ENCODE peak calls at places on chromosomes 7 and 10, in seven cellular contexts. C is CD8-positive, alpha-beta T cell; W is GM03348; P is CD4-positive, alpha-beta T cell; L is HS-5; N is GM23248; I is NCI-H345. S is an unnamed sample.

GRCh38 chr10:14748471-14748870 is 26.2 kb downstream of the FAM107B start:
- DNase-seq in C (no peak), W (no peak), P (no peak), L (no peak), N (no peak), I (no peak), S (no peak)

GRCh38 chr10:131177431-131178327 is 133.8 kb downstream of the TCERG1L start:
- DNase-seq in C (no peak), W (no peak), P (no peak), L (no peak), N (no peak), I (peak), S (no peak)

GRCh38 chr10:110168601-110169481 is 38.6 kb upstream of the MXI1 start:
- DNase-seq in C (no peak), W (peak), P (no peak), L (no peak), N (no peak), I (no peak), S (no peak)

GRCh38 chr10:95909591-95909990 is 1.8 kb downstream of the CC2D2B start:
- DNase-seq in C (no peak), W (no peak), P (no peak), L (no peak), N (no peak), I (no peak), S (no peak)

GRCh38 chr10:43605850-43606322 is 352 bp upstream of the ZNF485 start:
- DNase-seq in C (no peak), W (no peak), P (no peak), L (no peak), N (no peak), I (no peak), S (no peak)

GRCh38 chr7:78576196-78576595 is 777.6 kb downstream of the PHTF2 start:
- DNase-seq in C (no peak), W (peak), P (no peak), L (no peak), N (peak), I (no peak), S (no peak)

GRCh38 chr7:2196381-2197378 is 36.1 kb downstream of the MAD1L1 start:
- DNase-seq in C (no peak), W (no peak), P (no peak), L (no peak), N (no peak), I (peak), S (no peak)

GRCh38 chr7:2016761-2017482 is 215.8 kb downstream of the MAD1L1 start:
- DNase-seq in C (no peak), W (no peak), P (no peak), L (no peak), N (no peak), I (peak), S (peak)

GRCh38 chr10:26242752-26243151 is 26.2 kb downstream of the GAD2 start:
- DNase-seq in C (no peak), W (no peak), P (no peak), L (no peak), N (no peak), I (no peak), S (no peak)

GRCh38 chr7:72924748-72925545 is at the start of gene POM121:
- DNase-seq in C (peak), W (peak), P (peak), L (peak), N (peak), I (peak), S (peak)

GRCh38 chr10:82245157-82245556 is 370.2 kb downstream of the NRG3 start:
- DNase-seq in C (no peak), W (no peak), P (no peak), L (no peak), N (no peak), I (no peak), S (no peak)

GRCh38 chr10:7718685-7719084 is 15.6 kb downstream of the ITIH2 start:
- DNase-seq in C (no peak), W (no peak), P (no peak), L (no peak), N (no peak), I (no peak), S (no peak)

GRCh38 chr10:103333934-103334520 is 16.9 kb downstream of the PCGF6 start:
- DNase-seq in C (no peak), W (peak), P (no peak), L (peak), N (peak), I (peak), S (no peak)

GRCh38 chr7:4794591-4795350 is 19.3 kb downstream of the AP5Z1 start:
- DNase-seq in C (no peak), W (no peak), P (no peak), L (no peak), N (no peak), I (no peak), S (no peak)

GRCh38 chr7:156989766-156990535 is 20.5 kb downstream of the MNX1 start:
- DNase-seq in C (no peak), W (peak), P (no peak), L (no peak), N (no peak), I (no peak), S (no peak)

GRCh38 chr7:144513332-144513731 is 109.8 kb upstream of the NOBOX start:
- DNase-seq in C (no peak), W (no peak), P (no peak), L (no peak), N (no peak), I (peak), S (no peak)

GRCh38 chr7:102843850-102844249 is 69.0 kb upstream of the LRRC17 start:
- DNase-seq in C (no peak), W (no peak), P (no peak), L (no peak), N (no peak), I (no peak), S (no peak)

GRCh38 chr7:28980504-28981281 is 22.6 kb upstream of the TRIL start:
- DNase-seq in C (no peak), W (no peak), P (no peak), L (no peak), N (peak), I (no peak), S (peak)

GRCh38 chr10:4353059-4353655 is 472.9 kb upstream of the AKR1E2 start:
- DNase-seq in C (no peak), W (peak), P (no peak), L (no peak), N (peak), I (no peak), S (no peak)

GRCh38 chr10:48332871-48333216 is 26.4 kb downstream of the MAPK8 start:
- DNase-seq in C (no peak), W (no peak), P (no peak), L (no peak), N (no peak), I (no peak), S (no peak)

GRCh38 chr7:152869041-152869676 is 109.6 kb downstream of the ACTR3B start:
- DNase-seq in C (no peak), W (no peak), P (no peak), L (no peak), N (no peak), I (no peak), S (no peak)

GRCh38 chr10:61992059-61992460 is 90.6 kb downstream of the ARID5B start:
- DNase-seq in C (no peak), W (no peak), P (no peak), L (no peak), N (peak), I (no peak), S (no peak)

GRCh38 chr10:60042262-60042661 is 135.9 kb upstream of the CCDC6 start:
- DNase-seq in C (no peak), W (no peak), P (no peak), L (no peak), N (no peak), I (peak), S (no peak)

GRCh38 chr10:74255800-74256422 is 104.9 kb downstream of the ADK start:
- DNase-seq in C (no peak), W (no peak), P (no peak), L (no peak), N (peak), I (no peak), S (no peak)

GRCh38 chr10:71865561-71866041 is 14.6 kb upstream of the PSAP start:
- DNase-seq in C (no peak), W (no peak), P (no peak), L (no peak), N (no peak), I (no peak), S (no peak)

GRCh38 chr7:128849156-128849515 is 13.5 kb upstream of the ATP6V1F start:
- DNase-seq in C (no peak), W (no peak), P (no peak), L (no peak), N (no peak), I (no peak), S (no peak)

GRCh38 chr7:105131890-105132289 is 117.9 kb downstream of the KMT2E start:
- DNase-seq in C (no peak), W (no peak), P (no peak), L (no peak), N (no peak), I (no peak), S (no peak)

GRCh38 chr7:16915405-16915804 is 33.6 kb upstream of the AGR3 start:
- DNase-seq in C (no peak), W (peak), P (no peak), L (peak), N (peak), I (no peak), S (no peak)